ENCODE peak calls at places on chromosomes 16 and 17, in eight cellular contexts. T, V, L, N, D, S, C and H are unnamed samples. For H3K4me1, the result is how much of the 10 kb centered on the place peaks cover.

GRCh38 chr17:17931159-17931558 is 41.0 kb downstream of the TOM1L2 start:
- DNase-seq in T (no peak), V (no peak), L (no peak), N (no peak), D (no peak), S (no peak), C (no peak), H (no peak)

GRCh38 chr16:66477028-66477515 is 50.0 kb downstream of the BEAN1 start:
- DNase-seq in T (no peak), V (no peak), L (no peak), N (no peak), D (no peak), S (no peak), C (no peak), H (no peak)

GRCh38 chr17:17765359-17765758 is 71.4 kb downstream of the SREBF1 start:
- DNase-seq in T (no peak), V (no peak), L (no peak), N (no peak), D (no peak), S (no peak), C (no peak), H (no peak)

GRCh38 chr17:77247048-77247541 is 106.3 kb downstream of the SEC14L1 start:
- DNase-seq in T (peak), V (peak), L (peak), N (peak), D (peak), S (peak), C (peak), H (peak)

GRCh38 chr17:50212121-50212843 is 10.9 kb upstream of the COL1A1 start:
- DNase-seq in T (no peak), V (no peak), L (no peak), N (no peak), D (no peak), S (peak), C (peak), H (no peak)

GRCh38 chr17:40775945-40776344 is 3.9 kb upstream of the KRT26 start:
- DNase-seq in T (no peak), V (no peak), L (no peak), N (no peak), D (no peak), S (no peak), C (no peak), H (no peak)

GRCh38 chr17:19739241-19740201 is 8.6 kb downstream of the ALDH3A1 start:
- DNase-seq in T (no peak), V (no peak), L (no peak), N (no peak), D (no peak), S (no peak), C (no peak), H (no peak)

GRCh38 chr16:77683845-77684526 is 38.3 kb upstream of the NUDT7 start:
- DNase-seq in T (no peak), V (no peak), L (no peak), N (no peak), D (no peak), S (no peak), C (no peak), H (no peak)

GRCh38 chr17:59160203-59161025 is 4.9 kb downstream of the PRR11 start:
- DNase-seq in T (no peak), V (no peak), L (no peak), N (no peak), D (no peak), S (no peak), C (no peak), H (no peak)

GRCh38 chr16:19835989-19836421 is 48.6 kb downstream of the GPRC5B start:
- DNase-seq in T (no peak), V (no peak), L (no peak), N (no peak), D (no peak), S (no peak), C (no peak), H (no peak)

GRCh38 chr17:62816282-62816839 is 8.2 kb upstream of the MARCHF10 start:
- DNase-seq in T (no peak), V (no peak), L (no peak), N (no peak), D (no peak), S (no peak), C (no peak), H (no peak)

GRCh38 chr17:42472709-42473521 is 14.2 kb downstream of the ATP6V0A1 start:
- DNase-seq in T (no peak), V (no peak), L (no peak), N (no peak), D (no peak), S (no peak), C (no peak), H (no peak)

GRCh38 chr17:61413654-61414133 is 14.1 kb downstream of the TBX2 start:
- DNase-seq in T (peak), V (no peak), L (no peak), N (no peak), D (peak), S (peak), C (no peak), H (no peak)

GRCh38 chr17:59914274-59914854 is 21.4 kb downstream of the RPS6KB1 start:
- DNase-seq in T (no peak), V (no peak), L (peak), N (no peak), D (no peak), S (no peak), C (no peak), H (no peak)

GRCh38 chr16:14003119-14003570 is 68.0 kb upstream of the MRTFB start:
- DNase-seq in T (peak), V (peak), L (no peak), N (no peak), D (no peak), S (peak), C (peak), H (no peak)

GRCh38 chr16:76500006-76500405 is 222.8 kb downstream of the CNTNAP4 start:
- DNase-seq in T (no peak), V (no peak), L (no peak), N (no peak), D (no peak), S (no peak), C (no peak), H (no peak)

GRCh38 chr16:4474192-4474961 is at the start of gene NMRAL1:
- DNase-seq in T (peak), V (peak), L (peak), N (peak), D (peak), S (peak), C (peak), H (peak)

GRCh38 chr17:38907930-38908675 is 17.3 kb upstream of the LASP1NB start:
- DNase-seq in T (no peak), V (no peak), L (no peak), N (no peak), D (no peak), S (no peak), C (no peak), H (no peak)
- H3K4me1 ChIP-seq in T (under half), V (half or more), L (under half), N (half or more), D (half or more), S (under half), C (half or more), H (under half)

GRCh38 chr17:1643293-1643998 is 2.1 kb downstream of the SCARF1 start:
- DNase-seq in T (peak), V (peak), L (peak), N (no peak), D (peak), S (no peak), C (no peak), H (no peak)
- TF ChIP-seq POLR2A in T (no peak), V (no peak), L (no peak), N (no peak), D (no peak), S (no peak), C (no peak), H (no peak)

GRCh38 chr17:43906951-43907424 is 348 bp downstream of the MPP2 start:
- DNase-seq in T (no peak), V (no peak), L (no peak), N (no peak), D (no peak), S (peak), C (no peak), H (no peak)
- H3K4me3 ChIP-seq in T (peak), V (peak), L (peak), N (peak), D (peak), S (peak), C (peak), H (peak)

DNA sequence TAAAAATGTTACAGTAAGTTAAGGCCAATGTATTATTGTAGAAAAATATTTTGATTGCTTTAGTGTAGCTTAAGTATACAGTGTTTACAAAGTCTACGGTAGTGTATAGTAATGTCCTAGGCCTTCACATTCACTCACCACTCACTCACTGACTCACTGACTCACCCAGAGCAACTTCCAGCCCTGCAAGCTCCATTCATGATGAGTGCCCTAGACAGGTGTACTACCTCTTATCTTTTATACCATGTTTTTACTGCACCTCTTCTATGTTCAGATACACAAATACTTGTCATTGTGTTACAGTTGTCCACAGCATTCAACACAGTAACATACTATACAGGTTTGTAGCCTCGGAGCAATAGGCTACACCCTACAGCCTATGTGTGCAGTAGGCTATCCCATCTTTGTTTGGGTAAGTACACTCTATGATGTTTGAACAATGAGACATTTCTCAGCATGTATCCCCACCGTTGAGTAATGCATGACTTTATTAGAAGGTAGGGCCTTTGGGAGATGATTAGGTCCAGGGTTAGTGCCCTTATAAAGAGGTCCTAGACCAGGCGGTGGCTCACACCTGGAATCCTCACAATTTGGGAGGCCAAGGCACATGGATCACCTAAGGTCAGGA is 117.8 kb downstream of the SLC39A11 start:
- DNase-seq in T (no peak), V (no peak), L (no peak), N (no peak), D (no peak), S (no peak), C (no peak), H (no peak)
- H3K4me1 ChIP-seq in T (under half), V (under half), L (under half), N (under half), D (under half), S (under half), C (under half), H (under half)

DNA sequence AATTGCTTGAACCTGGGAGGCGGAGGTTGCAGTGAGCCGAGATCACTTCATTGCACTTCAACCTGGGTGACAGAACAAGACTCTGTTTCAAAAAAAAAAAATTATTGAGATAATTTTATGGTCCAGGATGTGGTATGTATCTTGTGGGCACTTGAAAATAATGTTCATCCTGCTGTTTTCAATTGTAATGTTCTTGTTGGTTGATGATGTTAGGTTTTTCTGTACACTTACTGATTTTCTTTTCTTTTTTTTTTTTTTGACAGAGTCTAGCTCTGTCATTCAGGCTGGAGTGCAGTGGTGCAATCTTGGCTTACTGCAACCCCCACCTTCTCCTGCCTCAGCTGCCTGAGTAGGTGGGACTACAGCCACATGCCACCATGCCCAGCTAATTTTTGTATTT is 29.7 kb downstream of the TBX21 start:
- DNase-seq in T (no peak), V (no peak), L (no peak), N (no peak), D (no peak), S (no peak), C (no peak), H (no peak)
- TF ChIP-seq POLR2A in T (no peak), V (no peak), L (no peak), N (no peak), D (no peak), S (no peak), C (no peak), H (no peak)

GRCh38 chr16:75248142-75248535 is 3.3 kb downstream of the BCAR1 start:
- DNase-seq in T (no peak), V (no peak), L (no peak), N (no peak), D (peak), S (no peak), C (no peak), H (no peak)
- H3K4me3 ChIP-seq in T (no peak), V (no peak), L (no peak), N (no peak), D (peak), S (no peak), C (no peak), H (peak)